ENCODE peak calls at places on chromosomes 1 and 21, in nine cellular contexts. V is left ventricle myocardium inferior, B is RPMI7951, T is NCI-H1417 treated with DMSO at 0.1 percent for 48 hours, N is retina, E is body of pancreas, O is T-helper 2 cell, I is HS-5, J is WTC11. C is an unnamed sample.

GRCh38 chr1:224114787-224115175 is 870 bp downstream of the FBXO28 start:
- DNase-seq in V (no peak), B (no peak), T (no peak), N (no peak), E (no peak), O (no peak), I (no peak), J (no peak), C (no peak)

GRCh38 chr1:177817969-177818872 is 151.6 kb downstream of the SEC16B start:
- DNase-seq in V (no peak), B (no peak), T (no peak), N (no peak), E (no peak), O (no peak), I (no peak), J (no peak), C (no peak)

GRCh38 chr1:41573803-41574713 is 89.6 kb upstream of the EDN2 start:
- DNase-seq in V (peak), B (peak), T (peak), N (peak), E (peak), O (peak), I (peak), J (peak), C (peak)

GRCh38 chr1:206782448-206782847 is 10.2 kb upstream of the IL10 start:
- DNase-seq in V (no peak), B (no peak), T (no peak), N (no peak), E (no peak), O (peak), I (no peak), J (no peak), C (no peak)

GRCh38 chr1:30388386-30388785 is 335.0 kb downstream of the MATN1 start:
- DNase-seq in V (no peak), B (no peak), T (no peak), N (no peak), E (no peak), O (no peak), I (no peak), J (no peak), C (no peak)

GRCh38 chr1:217272385-217272784 is 358.5 kb downstream of the GPATCH2 start:
- DNase-seq in V (no peak), B (peak), T (no peak), N (no peak), E (no peak), O (no peak), I (peak), J (no peak), C (peak)

GRCh38 chr1:147202576-147202975 is 22.6 kb downstream of the FMO5 start:
- DNase-seq in V (no peak), B (peak), T (no peak), N (no peak), E (no peak), O (no peak), I (no peak), J (no peak), C (peak)

GRCh38 chr21:41506526-41507520 is 1.1 kb downstream of the TMPRSS2 start:
- DNase-seq in V (no peak), B (no peak), T (no peak), N (peak), E (peak), O (no peak), I (no peak), J (peak), C (no peak)

GRCh38 chr21:43287111-43287973 is 118.5 kb downstream of the CRYAA start:
- DNase-seq in V (peak), B (no peak), T (no peak), N (no peak), E (no peak), O (peak), I (no peak), J (no peak), C (peak)

GRCh38 chr1:40808444-40808843 is 24.9 kb downstream of the KCNQ4 start:
- DNase-seq in V (no peak), B (no peak), T (no peak), N (no peak), E (no peak), O (no peak), I (no peak), J (no peak), C (no peak)

GRCh38 chr1:204123376-204123775 is 28.5 kb downstream of the ETNK2 start:
- DNase-seq in V (no peak), B (no peak), T (no peak), N (no peak), E (no peak), O (peak), I (no peak), J (peak), C (no peak)

GRCh38 chr1:21258331-21259134 is 31.7 kb downstream of the ECE1 start:
- DNase-seq in V (no peak), B (no peak), T (no peak), N (no peak), E (no peak), O (peak), I (no peak), J (no peak), C (no peak)

GRCh38 chr1:8283058-8283884 is 34.6 kb upstream of the SLC45A1 start:
- DNase-seq in V (peak), B (peak), T (no peak), N (peak), E (peak), O (peak), I (no peak), J (no peak), C (no peak)

GRCh38 chr1:162166934-162167615 is 97.6 kb downstream of the NOS1AP start:
- DNase-seq in V (no peak), B (no peak), T (peak), N (no peak), E (no peak), O (no peak), I (no peak), J (no peak), C (no peak)

GRCh38 chr1:7228252-7228961 is 443.2 kb downstream of the CAMTA1 start:
- DNase-seq in V (no peak), B (no peak), T (no peak), N (no peak), E (no peak), O (no peak), I (no peak), J (no peak), C (no peak)

GRCh38 chr1:26828352-26829093 is 2.0 kb downstream of the ZDHHC18 start:
- DNase-seq in V (peak), B (no peak), T (no peak), N (no peak), E (peak), O (no peak), I (no peak), J (no peak), C (no peak)

GRCh38 chr1:107795471-107795870 is 169.5 kb downstream of the VAV3 start:
- DNase-seq in V (no peak), B (no peak), T (no peak), N (no peak), E (no peak), O (no peak), I (no peak), J (no peak), C (no peak)

GRCh38 chr1:25784575-25785051 is 15.4 kb upstream of the SELENON start:
- DNase-seq in V (peak), B (peak), T (no peak), N (no peak), E (no peak), O (no peak), I (no peak), J (no peak), C (no peak)

GRCh38 chr1:115458426-115459114 is 120.5 kb upstream of the NGF start:
- DNase-seq in V (no peak), B (no peak), T (no peak), N (no peak), E (no peak), O (no peak), I (no peak), J (no peak), C (no peak)

GRCh38 chr1:12634156-12634555 is 9.7 kb upstream of the AADACL4 start:
- DNase-seq in V (no peak), B (no peak), T (no peak), N (no peak), E (no peak), O (no peak), I (no peak), J (no peak), C (no peak)

GRCh38 chr21:31509108-31510017 is 150.1 kb upstream of the SOD1 start:
- DNase-seq in V (no peak), B (peak), T (no peak), N (no peak), E (no peak), O (peak), I (no peak), J (peak), C (peak)

GRCh38 chr1:10195570-10195969 is 14.8 kb upstream of the KIF1B start:
- DNase-seq in V (no peak), B (no peak), T (no peak), N (no peak), E (no peak), O (no peak), I (no peak), J (no peak), C (peak)

GRCh38 chr1:61344711-61345110 is 262.4 kb downstream of the NFIA start:
- DNase-seq in V (no peak), B (no peak), T (no peak), N (no peak), E (no peak), O (no peak), I (no peak), J (no peak), C (no peak)

GRCh38 chr1:167774710-167775109 is 52.9 kb downstream of the MPZL1 start:
- DNase-seq in V (no peak), B (no peak), T (no peak), N (no peak), E (no peak), O (no peak), I (no peak), J (no peak), C (no peak)

GRCh38 chr1:117843791-117844190 is 85.6 kb downstream of the GDAP2 start:
- DNase-seq in V (no peak), B (no peak), T (no peak), N (no peak), E (no peak), O (no peak), I (no peak), J (no peak), C (peak)

GRCh38 chr1:183103141-183103540 is 79.9 kb downstream of the LAMC1 start:
- DNase-seq in V (no peak), B (no peak), T (no peak), N (no peak), E (no peak), O (no peak), I (no peak), J (peak), C (no peak)

GRCh38 chr1:110630770-110631663 is 24.9 kb upstream of the KCNA2 start:
- DNase-seq in V (peak), B (peak), T (peak), N (peak), E (peak), O (peak), I (no peak), J (peak), C (peak)

GRCh38 chr1:161359316-161359715 is 8.4 kb downstream of the CFAP126 start:
- DNase-seq in V (no peak), B (no peak), T (no peak), N (no peak), E (no peak), O (no peak), I (no peak), J (no peak), C (no peak)

GRCh38 chr21:46092026-46092764 is 5.7 kb upstream of the COL6A2 start:
- DNase-seq in V (peak), B (peak), T (no peak), N (no peak), E (peak), O (no peak), I (peak), J (no peak), C (peak)

GRCh38 chr1:83619497-83619896 is 379.4 kb downstream of the TTLL7 start:
- DNase-seq in V (no peak), B (no peak), T (no peak), N (no peak), E (no peak), O (no peak), I (no peak), J (no peak), C (no peak)

GRCh38 chr1:204587621-204588020 is 71.4 kb downstream of the MDM4 start:
- DNase-seq in V (no peak), B (no peak), T (no peak), N (no peak), E (no peak), O (no peak), I (no peak), J (no peak), C (no peak)

GRCh38 chr1:168763031-168763430 is 34.0 kb upstream of the DPT start:
- DNase-seq in V (no peak), B (no peak), T (no peak), N (no peak), E (no peak), O (no peak), I (no peak), J (no peak), C (no peak)

GRCh38 chr1:152502496-152503180 is 8.0 kb upstream of the LCE5A start:
- DNase-seq in V (no peak), B (peak), T (no peak), N (no peak), E (no peak), O (no peak), I (peak), J (no peak), C (peak)

GRCh38 chr21:41605934-41606285 is 98.0 kb upstream of the TMPRSS2 start:
- DNase-seq in V (no peak), B (no peak), T (no peak), N (no peak), E (no peak), O (no peak), I (no peak), J (no peak), C (no peak)

GRCh38 chr1:9031484-9032259 is 5.4 kb upstream of the SLC2A7 start:
- DNase-seq in V (peak), B (no peak), T (no peak), N (no peak), E (no peak), O (no peak), I (no peak), J (no peak), C (no peak)

GRCh38 chr1:228404107-228404720 is 2.4 kb downstream of the TRIM11 start:
- DNase-seq in V (no peak), B (no peak), T (no peak), N (no peak), E (no peak), O (peak), I (no peak), J (no peak), C (no peak)

GRCh38 chr21:27505516-27505915 is 538.6 kb upstream of the ADAMTS5 start:
- DNase-seq in V (no peak), B (peak), T (no peak), N (no peak), E (no peak), O (no peak), I (peak), J (no peak), C (no peak)

GRCh38 chr1:53641481-53642214 is 97.3 kb downstream of the GLIS1 start:
- DNase-seq in V (no peak), B (no peak), T (no peak), N (no peak), E (no peak), O (no peak), I (no peak), J (peak), C (no peak)

C was measured in HT1080.